ENCODE peak calls at places on chromosome 6, in four cellular contexts. K, U, N and Q are unnamed samples.

GRCh38 chr6:62492192-62492822 is 206.3 kb upstream of the KHDRBS2 start:
- DNase-seq in K (no peak), U (no peak), N (peak; percentile 24), Q (peak; percentile 65)

GRCh38 chr6:16623733-16624132 is 137.5 kb downstream of the ATXN1 start:
- DNase-seq in K (no peak), U (no peak), N (no peak), Q (no peak)

GRCh38 chr6:130598021-130598989 is 228.9 kb upstream of the SMLR1 start:
- DNase-seq in K (no peak), U (no peak), N (no peak), Q (no peak)

GRCh38 chr6:10412948-10413849 is 1.7 kb downstream of the TFAP2A start:
- DNase-seq in K (no peak), U (no peak), N (peak; percentile 78), Q (no peak)

GRCh38 chr6:1787109-1787466 is 177.4 kb downstream of the FOXC1 start:
- DNase-seq in K (no peak), U (no peak), N (no peak), Q (no peak)

GRCh38 chr6:170229396-170229795 is 61.5 kb downstream of the DLL1 start:
- DNase-seq in K (no peak), U (no peak), N (no peak), Q (no peak)

GRCh38 chr6:27810768-27811298 is 101.4 kb downstream of the OR2B2 start:
- DNase-seq in K (no peak), U (no peak), N (no peak), Q (no peak)

GRCh38 chr6:109686566-109686965 is 4.4 kb downstream of the AK9 start:
- DNase-seq in K (no peak), U (no peak), N (no peak), Q (no peak)

GRCh38 chr6:88584581-88584980 is 378.8 kb downstream of the RNGTT start:
- DNase-seq in K (no peak), U (no peak), N (no peak), Q (no peak)

GRCh38 chr6:16519265-16520242 is 241.7 kb downstream of the ATXN1 start:
- DNase-seq in K (no peak), U (no peak), N (no peak), Q (no peak)

GRCh38 chr6:53679446-53679933 is 13.9 kb upstream of the KLHL31 start:
- DNase-seq in K (no peak), U (no peak), N (no peak), Q (no peak)

GRCh38 chr6:84193140-84193708 is 34.2 kb downstream of the CEP162 start:
- DNase-seq in K (no peak), U (no peak), N (no peak), Q (no peak)

GRCh38 chr6:165091121-165091785 is 218.2 kb downstream of the C6orf118 start:
- DNase-seq in K (no peak), U (no peak), N (no peak), Q (no peak)
- H3K9me3 ChIP-seq in K (no peaks in the 10 kb centered on the region), U (no peaks in the 10 kb centered on the region), N (no peaks in the 10 kb centered on the region), Q (no peaks in the 10 kb centered on the region)

DNA sequence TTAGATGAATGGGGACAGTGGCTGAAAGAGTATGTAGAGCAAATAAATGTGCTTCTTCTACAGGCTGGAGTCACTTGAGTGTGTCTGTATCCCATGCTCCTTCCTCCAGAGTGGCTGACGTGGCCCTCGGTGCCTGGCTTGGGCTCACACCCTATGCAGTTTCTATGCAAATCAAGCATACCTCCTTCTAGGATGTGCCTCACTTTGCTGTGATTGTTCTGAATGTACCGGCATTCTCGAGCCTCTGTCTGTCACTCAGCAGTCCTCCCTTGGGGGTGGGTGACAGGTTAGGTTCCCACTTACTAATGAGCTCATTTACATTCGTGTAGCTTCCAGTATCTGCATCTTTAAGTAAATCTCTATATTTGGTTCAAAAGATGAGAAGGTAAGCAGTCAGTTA is 55.1 kb upstream of the HDDC2 start:
- DNase-seq in K (no peak), U (no peak), N (no peak), Q (no peak)
- TF ChIP-seq CTCF in K (no peak), U (no peak), N (no peak), Q (no peak)

GRCh38 chr6:55089325-55089724 is 85.0 kb upstream of the HCRTR2 start:
- DNase-seq in K (no peak), U (no peak), N (no peak), Q (no peak)
- H3K4me1 ChIP-seq in K (no peaks in the 10 kb centered on the region), U (no peaks in the 10 kb centered on the region), N (no peaks in the 10 kb centered on the region), Q (no peaks in the 10 kb centered on the region)

GRCh38 chr6:165869526-165869925 is 206.5 kb upstream of the PDE10A start:
- DNase-seq in K (no peak), U (no peak), N (no peak), Q (no peak)
- H3K9me3 ChIP-seq in K (peaks cover 13% of the 10 kb centered on the region), U (no peaks in the 10 kb centered on the region), N (no peaks in the 10 kb centered on the region), Q (peaks cover 3% of the 10 kb centered on the region)

GRCh38 chr6:25016311-25016710 is 80.6 kb upstream of the RIPOR2 start:
- DNase-seq in K (no peak), U (no peak), N (no peak), Q (no peak)

GRCh38 chr6:25014806-25015560 is 79.2 kb upstream of the RIPOR2 start:
- DNase-seq in K (no peak), U (no peak), N (no peak), Q (no peak)

GRCh38 chr6:25014375-25014774 is 78.6 kb upstream of the RIPOR2 start:
- DNase-seq in K (no peak), U (no peak), N (no peak), Q (no peak)

GRCh38 chr6:25017486-25017885 is 81.7 kb upstream of the RIPOR2 start:
- DNase-seq in K (no peak), U (no peak), N (no peak), Q (no peak)

DNA sequence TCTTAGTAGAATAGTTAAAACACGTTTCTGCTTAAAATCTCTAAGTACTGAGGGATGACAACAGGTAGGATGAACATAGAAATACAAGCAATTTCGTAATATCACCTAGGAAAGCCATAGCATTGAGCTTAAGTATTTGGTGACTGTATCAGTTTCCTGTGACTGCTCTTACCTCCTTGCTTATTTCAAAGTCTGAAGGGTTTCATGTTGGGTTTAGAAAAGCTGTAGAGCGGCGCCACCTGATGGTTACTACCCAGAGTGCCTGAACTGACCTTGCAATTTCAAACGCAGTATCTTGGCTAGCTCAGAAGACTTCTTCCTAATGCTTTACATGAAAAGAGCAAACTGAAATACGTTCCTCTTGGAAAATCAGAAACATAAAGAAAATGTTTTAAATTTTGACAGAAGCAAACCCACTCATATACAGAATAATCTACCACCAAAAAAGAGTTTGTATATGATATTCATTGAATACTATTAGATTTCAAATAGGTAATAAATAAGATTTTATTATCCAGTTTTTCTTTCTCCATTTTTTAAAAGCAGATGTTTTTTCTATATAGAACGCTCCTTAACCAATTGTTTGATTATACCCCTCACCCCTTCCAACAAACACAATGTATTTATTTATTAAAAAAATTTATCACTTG is 82.3 kb upstream of the RIPOR2 start:
- DNase-seq in K (peak; percentile 25), U (peak; percentile 73), N (peak; percentile 80), Q (no peak)
- TF ChIP-seq CTCF in K (peak; percentile 41), U (peak; percentile 66), N (peak; percentile 58), Q (peak; percentile 40)

GRCh38 chr6:141990840-141991239 is 141.9 kb upstream of the GJE1 start:
- DNase-seq in K (no peak), U (no peak), N (no peak), Q (no peak)

GRCh38 chr6:141989706-141989959 is 143.1 kb upstream of the GJE1 start:
- DNase-seq in K (no peak), U (no peak), N (no peak), Q (no peak)

GRCh38 chr6:141988954-141989705 is 143.6 kb upstream of the GJE1 start:
- DNase-seq in K (no peak), U (no peak), N (no peak), Q (no peak)

GRCh38 chr6:141986457-141986856 is 146.3 kb upstream of the GJE1 start:
- DNase-seq in K (no peak), U (no peak), N (no peak), Q (no peak)

DNA sequence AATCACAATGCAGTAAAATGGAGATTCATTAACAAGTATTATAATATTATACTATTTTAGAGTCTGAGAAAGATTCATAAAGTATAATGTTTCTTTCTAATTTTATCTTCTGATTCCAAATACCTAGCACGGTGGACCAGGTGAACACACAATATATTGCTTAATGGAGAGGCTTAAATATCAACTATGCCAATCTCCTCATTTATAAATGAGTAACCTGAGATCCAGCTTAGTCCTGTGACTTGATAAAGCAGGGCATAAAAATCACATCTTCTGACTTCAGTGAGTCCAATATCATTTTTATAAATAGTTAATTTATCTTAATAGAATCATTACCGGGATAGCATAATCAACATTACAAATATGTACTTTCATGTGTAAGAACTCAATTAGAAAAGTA is 144.4 kb upstream of the GJE1 start:
- DNase-seq in K (no peak), U (no peak), N (no peak), Q (no peak)
- H3K4me1 ChIP-seq in K (no peaks in the 10 kb centered on the region), U (no peaks in the 10 kb centered on the region), N (no peaks in the 10 kb centered on the region), Q (no peaks in the 10 kb centered on the region)